ENCODE peak calls at places on chromosomes 4 and X, in five cellular contexts. A is DMS79; E is stimulated activated CD8-positive, alpha-beta memory T cell treated with anti-CD3 and anti-CD28 coated beads, Interleukin-2, amount 100 ng/mL, for 1 hour; R is mesendoderm; W is lower lobe of right lung. G is an unnamed sample.

GRCh38 chr4:3243066-3243775 is 5.7 kb upstream of the MSANTD1 start:
- DNase-seq in E (no peak), R (no peak), W (no peak), A (no peak), G (no peak)

GRCh38 chr4:185275501-185275900 is 66.1 kb downstream of the SNX25 start:
- DNase-seq in A (no peak), E (no peak), W (no peak), R (no peak), G (no peak)

GRCh38 chr4:176726803-176727202 is 65.9 kb downstream of the VEGFC start:
- DNase-seq in R (no peak), E (no peak), A (no peak), W (no peak), G (no peak)

GRCh38 chr4:104907991-104908390 is 238.7 kb upstream of the TET2 start:
- DNase-seq in A (no peak), W (no peak), R (no peak), E (no peak), G (no peak)

GRCh38 chr4:97558204-97558804 is 585.0 kb downstream of the STPG2 start:
- DNase-seq in A (no peak), E (no peak), R (peak; percentile 41), W (no peak), G (no peak)

GRCh38 chr4:52954771-52955170 is 92.7 kb downstream of the RASL11B start:
- DNase-seq in E (no peak), R (no peak), W (no peak), A (no peak), G (no peak)

GRCh38 chr4:41757521-41758156 is 9.1 kb upstream of the PHOX2B start:
- DNase-seq in A (no peak), E (no peak), W (no peak), R (no peak), G (no peak)

GRCh38 chr4:78613522-78614311 is 62.1 kb downstream of the ANXA3 start:
- DNase-seq in R (no peak), W (no peak), E (no peak), A (no peak), G (no peak)

GRCh38 chr4:76504613-76505465 is 69.8 kb downstream of the SHROOM3 start:
- DNase-seq in R (peak; percentile 62), E (no peak), W (no peak), A (no peak), G (no peak)

GRCh38 chrX:104329731-104330130 is 75.0 kb upstream of the ESX1 start:
- DNase-seq in E (no peak), A (no peak), W (no peak), R (no peak), G (no peak)

GRCh38 chr4:74635490-74636123 is 158.7 kb downstream of the BTC start:
- DNase-seq in W (no peak), A (no peak), R (no peak), E (no peak), G (no peak)

GRCh38 chrX:12139934-12140611 is 1.8 kb downstream of the FRMPD4 start:
- DNase-seq in R (no peak), W (no peak), A (no peak), E (no peak), G (no peak)

GRCh38 chr4:184462724-184463123 is 11.6 kb downstream of the IRF2 start:
- DNase-seq in A (no peak), E (no peak), W (no peak), R (no peak), G (no peak)

GRCh38 chrX:43450355-43450754 is 205.7 kb upstream of the MAOA start:
- DNase-seq in E (no peak), A (no peak), W (no peak), R (peak; percentile 57), G (no peak)

GRCh38 chrX:115650916-115651315 is 89.9 kb downstream of the PLS3 start:
- DNase-seq in R (peak; percentile 67), E (no peak), W (no peak), A (no peak), G (no peak)

GRCh38 chr4:77342170-77342810 is 185.3 kb downstream of the CCNG2 start:
- DNase-seq in E (no peak), R (no peak), A (no peak), W (no peak), G (no peak)

GRCh38 chrX:154322890-154323289 is 27.3 kb downstream of the TKTL1 start:
- DNase-seq in R (no peak), W (no peak), A (no peak), E (no peak), G (no peak)

GRCh38 chr4:118835896-118836762 is at the start of gene SEC24D:
- DNase-seq in E (peak; percentile 66), A (peak; percentile 20), W (peak; percentile 92), R (peak; percentile 93), G (peak; percentile 18)

GRCh38 chrX:38494239-38494823 is 67.0 kb upstream of the TSPAN7 start:
- DNase-seq in R (no peak), A (no peak), E (no peak), W (no peak), G (no peak)

GRCh38 chr4:80471701-80472100 is 136.2 kb downstream of the CFAP299 start:
- DNase-seq in E (no peak), R (peak; percentile 42), A (peak; percentile 28), W (peak; percentile 63), G (no peak)